ENCODE peak calls at places on chromosome 16, in four cellular contexts. One of them, this sample, is unnamed.

GRCh38 chr16:27315333-27316037 is 1.7 kb downstream of the IL4R start:
- DNase-seq in IMR-90: peak
- DNase-seq in PC-9: peak
- DNase-seq in A549: peak
- DNase-seq in this sample: peak

GRCh38 chr16:13101828-13102227 is 200.4 kb downstream of the SHISA9 start:
- DNase-seq in IMR-90: no peak
- DNase-seq in PC-9: no peak
- DNase-seq in A549: no peak
- DNase-seq in this sample: no peak

GRCh38 chr16:70162041-70162451 is 11.5 kb upstream of the CLEC18C start:
- DNase-seq in IMR-90: peak
- DNase-seq in PC-9: no peak
- DNase-seq in A549: peak
- DNase-seq in this sample: peak

GRCh38 chr16:25747160-25747758 is 55.5 kb downstream of the HS3ST4 start:
- DNase-seq in IMR-90: no peak
- DNase-seq in PC-9: peak
- DNase-seq in A549: no peak
- DNase-seq in this sample: peak

GRCh38 chr16:27449434-27450188 is 47.6 kb downstream of the IL21R start:
- DNase-seq in IMR-90: no peak
- DNase-seq in PC-9: no peak
- DNase-seq in A549: no peak
- DNase-seq in this sample: no peak

GRCh38 chr16:30092373-30093010 is 768 bp upstream of the TBX6 start:
- DNase-seq in IMR-90: peak
- DNase-seq in PC-9: peak
- DNase-seq in A549: peak
- DNase-seq in this sample: peak

GRCh38 chr16:85187447-85187846 is 75.2 kb upstream of the CIBAR2 start:
- DNase-seq in IMR-90: no peak
- DNase-seq in PC-9: no peak
- DNase-seq in A549: no peak
- DNase-seq in this sample: no peak

GRCh38 chr16:1890701-1891035 is 18.7 kb upstream of the MEIOB start:
- DNase-seq in IMR-90: no peak
- DNase-seq in PC-9: no peak
- DNase-seq in A549: no peak
- DNase-seq in this sample: no peak

DNA sequence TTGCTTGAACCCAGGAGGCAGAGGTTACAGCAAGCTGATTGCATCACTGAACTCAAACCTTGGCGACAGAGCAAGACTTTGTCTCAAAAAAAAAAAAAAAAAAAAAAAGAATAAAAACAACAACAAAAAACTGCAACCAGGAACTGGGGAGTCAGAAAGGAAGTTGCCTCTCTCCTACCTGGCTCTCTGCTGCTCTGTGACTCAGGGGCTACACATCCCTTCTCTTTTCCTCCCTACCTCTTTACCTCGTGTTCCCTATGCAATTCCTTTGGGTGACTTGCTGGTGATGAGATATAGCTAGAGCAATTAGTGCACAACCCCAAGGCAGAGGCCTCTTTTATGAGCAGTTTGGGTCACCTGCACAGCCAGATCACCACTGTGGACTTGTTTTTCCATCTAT is 95.9 kb downstream of the ABCC1 start:
- DNase-seq in IMR-90: no peak
- DNase-seq in PC-9: peak
- DNase-seq in A549: no peak
- DNase-seq in this sample: peak
- H3K4me2 ChIP-seq in IMR-90: no peak
- H3K4me2 ChIP-seq in PC-9: peak
- H3K4me2 ChIP-seq in A549: no peak
- H3K4me2 ChIP-seq in this sample: no peak

DNA sequence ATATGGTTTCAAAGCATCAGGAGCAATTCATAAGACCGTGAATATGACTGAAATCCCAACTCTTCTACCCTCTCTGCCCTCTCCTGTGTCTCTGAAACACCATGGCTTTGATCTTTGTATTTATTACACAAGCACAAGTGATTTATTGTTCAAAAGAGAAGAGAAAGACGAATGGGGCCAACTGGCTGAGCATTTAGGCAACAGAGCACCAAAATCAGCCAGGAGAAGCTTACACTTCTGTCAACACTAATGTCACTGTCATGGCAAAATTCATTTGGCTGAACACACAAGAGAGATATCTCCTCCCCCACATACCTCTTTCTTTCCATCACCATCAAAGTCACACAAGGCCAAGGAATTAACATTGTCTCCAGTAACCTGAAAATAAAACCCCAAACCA is 9.3 kb downstream of the BBS2 start:
- DNase-seq in IMR-90: no peak
- DNase-seq in PC-9: no peak
- DNase-seq in A549: no peak
- DNase-seq in this sample: no peak
- H3K4me2 ChIP-seq in IMR-90: no peak
- H3K4me2 ChIP-seq in PC-9: no peak
- H3K4me2 ChIP-seq in A549: no peak
- H3K4me2 ChIP-seq in this sample: no peak

DNA sequence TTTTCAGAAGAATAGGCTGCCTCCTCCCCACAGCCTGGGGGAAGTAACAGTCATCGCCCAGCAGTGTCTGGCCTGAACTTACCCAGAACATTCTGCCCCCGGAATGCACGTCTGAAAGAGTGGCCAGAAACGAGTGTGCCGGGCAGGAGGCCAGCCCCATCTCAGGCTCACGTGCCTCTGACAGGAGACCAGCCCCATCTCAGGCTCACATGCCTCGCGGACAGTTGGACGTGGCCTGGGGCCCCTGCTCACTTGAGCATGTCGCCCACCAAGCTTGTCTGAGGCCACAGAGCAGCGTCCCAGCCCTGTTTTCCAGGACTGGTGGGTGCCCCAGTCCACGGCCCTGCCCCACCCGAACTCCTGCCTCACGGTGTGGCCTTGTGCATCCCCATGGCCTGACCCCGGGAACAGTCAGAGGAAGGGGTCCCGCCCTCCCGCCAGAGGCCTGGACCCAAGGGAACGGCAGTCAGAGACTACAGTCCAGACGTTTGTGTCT is 16.3 kb upstream of the CDH15 start:
- DNase-seq in IMR-90: peak
- DNase-seq in PC-9: no peak
- DNase-seq in A549: no peak
- DNase-seq in this sample: peak
- H3K4me2 ChIP-seq in IMR-90: no peak
- H3K4me2 ChIP-seq in PC-9: no peak
- H3K4me2 ChIP-seq in A549: no peak
- H3K4me2 ChIP-seq in this sample: no peak

GRCh38 chr16:19073863-19074262 is 6.4 kb downstream of the COQ7 start:
- DNase-seq in IMR-90: no peak
- DNase-seq in PC-9: no peak
- DNase-seq in A549: no peak
- DNase-seq in this sample: no peak
- H3K4me2 ChIP-seq in IMR-90: no peak
- H3K4me2 ChIP-seq in PC-9: no peak
- H3K4me2 ChIP-seq in A549: no peak
- H3K4me2 ChIP-seq in this sample: no peak